ENCODE peak calls at places on chromosomes 11 and 22, in six cellular contexts. N is fibroblast of the aortic adventitia, X is astrocyte of the spinal cord, U is coronary artery, T is IMR-90, V is body of pancreas. K is an unnamed sample.

GRCh38 chr11:37141707-37142106 is 543.7 kb upstream of the RAG2 start:
- DNase-seq in V (no peak), N (no peak), T (no peak), X (no peak), U (no peak), K (no peak)

GRCh38 chr11:72430743-72431570 is 3.4 kb downstream of the CLPB start:
- DNase-seq in X (peak; percentile 67), N (peak; percentile 71), V (peak; percentile 45), T (peak; percentile 59), U (no peak), K (peak; percentile 80)

GRCh38 chr22:27329966-27330645 is 471.4 kb downstream of the MN1 start:
- DNase-seq in U (peak; percentile 7), X (no peak), N (no peak), T (no peak), V (no peak), K (no peak)

GRCh38 chr11:14969922-14970323 is 2.2 kb downstream of the CALCA start:
- DNase-seq in N (peak; percentile 11), X (no peak), T (peak; percentile 7), U (no peak), V (peak; percentile 35), K (peak; percentile 38)

GRCh38 chr22:17974703-17975372 is 49.5 kb downstream of the MICAL3 start:
- DNase-seq in X (no peak), V (no peak), T (no peak), N (peak; percentile 19), U (no peak), K (no peak)

GRCh38 chr11:27055065-27055682 is 14.6 kb downstream of the BBOX1 start:
- DNase-seq in U (no peak), V (no peak), N (peak; percentile 4), X (peak; percentile 76), T (peak; percentile 37), K (peak; percentile 80)

GRCh38 chr11:48017105-48017874 is 36.9 kb downstream of the PTPRJ start:
- DNase-seq in U (no peak), V (no peak), X (no peak), T (no peak), N (no peak), K (no peak)

GRCh38 chr11:69437876-69438205 is 43.6 kb upstream of the LINC01488 start:
- DNase-seq in U (no peak), T (no peak), X (no peak), V (no peak), N (no peak), K (no peak)

GRCh38 chr11:94740975-94741707 is 27.0 kb upstream of the AMOTL1 start:
- DNase-seq in N (peak; percentile 63), U (no peak), V (peak; percentile 43), X (peak; percentile 67), T (peak; percentile 69), K (peak; percentile 76)

GRCh38 chr11:112837162-112837826 is 123.9 kb upstream of the NCAM1 start:
- DNase-seq in V (peak; percentile 10), T (no peak), N (no peak), X (no peak), U (no peak), K (peak; percentile 2)

GRCh38 chr11:7495997-7496545 is 10.8 kb downstream of the OLFML1 start:
- DNase-seq in N (no peak), X (no peak), T (no peak), U (no peak), V (peak; percentile 53), K (no peak)

GRCh38 chr22:19289475-19290161 is 1.9 kb downstream of the CLTCL1 start:
- DNase-seq in N (peak; percentile 56), V (no peak), U (no peak), X (peak; percentile 89), T (peak; percentile 81), K (peak; percentile 90)

GRCh38 chr22:35258144-35258988 is 1.1 kb downstream of the HMGXB4 start:
- DNase-seq in U (no peak), T (peak; percentile 11), X (peak; percentile 15), V (no peak), N (peak; percentile 26), K (peak; percentile 44)

GRCh38 chr11:20360650-20361049 is 2.9 kb upstream of the HTATIP2 start:
- DNase-seq in X (peak; percentile 56), U (no peak), T (peak; percentile 55), N (peak; percentile 56), V (peak; percentile 12), K (peak; percentile 71)

GRCh38 chr11:33696931-33697638 is 3.5 kb downstream of the C11orf91 start:
- DNase-seq in T (no peak), X (no peak), V (no peak), N (no peak), U (no peak), K (no peak)

GRCh38 chr11:64642876-64643257 is 51.8 kb downstream of the SLC22A12 start:
- DNase-seq in U (no peak), X (no peak), T (no peak), N (no peak), V (no peak), K (no peak)

GRCh38 chr11:28887681-28888080 is 779.5 kb downstream of the METTL15 start:
- DNase-seq in N (peak; percentile 20), X (no peak), T (no peak), V (no peak), U (no peak), K (no peak)

GRCh38 chr11:75858613-75859012 is 43.6 kb downstream of the UVRAG start:
- DNase-seq in V (no peak), N (peak; percentile 71), U (no peak), T (peak; percentile 61), X (peak; percentile 23), K (peak; percentile 78)
- H3K4me3 ChIP-seq in V (no peak overlapping the region), N (no peak overlapping the region), U (no peak overlapping the region), T (no peak overlapping the region), X (no peak overlapping the region), K (no peak overlapping the region)

DNA sequence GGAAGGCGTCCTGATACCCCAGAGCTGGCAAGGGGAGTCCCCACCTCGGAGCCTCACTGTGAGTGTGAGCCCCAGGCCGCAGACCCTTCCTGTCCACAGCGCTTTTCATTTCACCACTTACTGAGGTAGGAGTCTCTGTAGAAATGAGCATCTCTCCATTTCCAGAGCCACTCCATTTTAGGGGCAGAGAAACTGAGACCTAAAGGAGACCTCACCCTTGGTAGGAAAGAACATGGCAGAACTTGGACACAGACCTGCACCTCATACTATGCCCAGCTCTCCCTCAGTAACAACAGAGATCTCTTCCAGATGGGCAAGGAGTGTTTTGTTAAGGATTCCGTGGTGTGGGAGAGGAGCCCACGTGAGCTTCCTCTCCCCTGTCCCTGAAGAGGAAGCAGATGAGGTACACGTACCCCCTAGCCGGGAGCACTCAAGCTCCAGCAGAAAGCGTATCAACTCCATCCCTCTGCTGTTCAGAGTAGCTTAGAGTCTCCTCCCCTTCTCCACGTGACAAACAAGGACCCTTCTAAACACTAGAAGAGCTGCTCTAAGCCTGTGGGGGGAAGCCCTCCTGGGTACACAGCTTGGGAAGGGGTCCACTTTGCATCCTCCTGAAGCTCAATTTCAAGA is 531 bp upstream of the VSIG2 start:
- DNase-seq in V (no peak), U (no peak), N (no peak), X (no peak), T (no peak), K (no peak)
- H3K4me3 ChIP-seq in V (no peak overlapping the region), U (no peak overlapping the region), N (no peak overlapping the region), X (no peak overlapping the region), T (no peak overlapping the region), K (no peak overlapping the region)

DNA sequence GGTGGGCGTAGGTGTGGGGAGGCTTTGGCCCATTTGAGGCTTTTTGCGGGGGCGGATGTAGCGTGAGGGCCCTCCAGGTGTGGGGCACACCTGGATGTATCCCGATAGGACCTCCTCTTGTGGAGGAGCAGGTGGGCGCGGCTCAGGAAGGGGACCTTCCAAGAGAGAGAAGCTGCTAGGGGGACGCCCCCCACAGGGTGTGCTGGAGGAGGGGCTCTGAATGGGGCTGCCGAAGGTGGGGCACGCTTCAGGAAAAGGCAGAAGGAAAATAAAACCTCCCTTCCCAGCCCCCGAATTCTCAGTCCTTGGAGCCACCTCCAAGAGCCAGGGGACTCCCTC is 621 bp downstream of the SGSM1 start:
- DNase-seq in N (no peak), T (no peak), X (no peak), V (no peak), U (no peak), K (no peak)
- H3K4me3 ChIP-seq in N (no peak overlapping the region), T (no peak overlapping the region), X (no peak overlapping the region), V (peak overlapping the region; percentile 37), U (peak overlapping the region; percentile 92), K (no peak overlapping the region)

GRCh38 chr22:50621948-50622722 is 5.8 kb downstream of the ARSA start:
- DNase-seq in T (no peak), V (peak; percentile 47), N (no peak), U (no peak), X (no peak), K (no peak)
- H3K4me3 ChIP-seq in T (no peak overlapping the region), V (no peak overlapping the region), N (no peak overlapping the region), U (no peak overlapping the region), X (no peak overlapping the region), K (no peak overlapping the region)

GRCh38 chr11:125494987-125495725 is 909 bp downstream of the FEZ1 start:
- DNase-seq in N (peak; percentile 52), T (peak; percentile 31), X (peak; percentile 44), V (peak; percentile 6), U (peak; percentile 78), K (peak; percentile 26)

GRCh38 chr11:125498521-125498920 is 2.5 kb upstream of the FEZ1 start:
- DNase-seq in V (no peak), T (no peak), N (no peak), X (no peak), U (no peak), K (no peak)

GRCh38 chr11:125496465-125496817 is 376 bp upstream of the FEZ1 start:
- DNase-seq in N (no peak), X (no peak), T (no peak), U (no peak), V (no peak), K (no peak)

GRCh38 chr11:125494601-125494986 is 1.5 kb downstream of the FEZ1 start:
- DNase-seq in X (peak; percentile 7), U (no peak), N (peak; percentile 25), T (peak; percentile 14), V (no peak), K (peak; percentile 7)

GRCh38 chr11:125494033-125494364 is 2.1 kb downstream of the FEZ1 start:
- DNase-seq in V (no peak), U (no peak), T (no peak), N (peak; percentile 20), X (peak; percentile 7), K (no peak)
- H3K4me3 ChIP-seq in V (no peak overlapping the region), U (no peak overlapping the region), T (no peak overlapping the region), N (peak overlapping the region; percentile 82), X (no peak overlapping the region), K (no peak overlapping the region)

DNA sequence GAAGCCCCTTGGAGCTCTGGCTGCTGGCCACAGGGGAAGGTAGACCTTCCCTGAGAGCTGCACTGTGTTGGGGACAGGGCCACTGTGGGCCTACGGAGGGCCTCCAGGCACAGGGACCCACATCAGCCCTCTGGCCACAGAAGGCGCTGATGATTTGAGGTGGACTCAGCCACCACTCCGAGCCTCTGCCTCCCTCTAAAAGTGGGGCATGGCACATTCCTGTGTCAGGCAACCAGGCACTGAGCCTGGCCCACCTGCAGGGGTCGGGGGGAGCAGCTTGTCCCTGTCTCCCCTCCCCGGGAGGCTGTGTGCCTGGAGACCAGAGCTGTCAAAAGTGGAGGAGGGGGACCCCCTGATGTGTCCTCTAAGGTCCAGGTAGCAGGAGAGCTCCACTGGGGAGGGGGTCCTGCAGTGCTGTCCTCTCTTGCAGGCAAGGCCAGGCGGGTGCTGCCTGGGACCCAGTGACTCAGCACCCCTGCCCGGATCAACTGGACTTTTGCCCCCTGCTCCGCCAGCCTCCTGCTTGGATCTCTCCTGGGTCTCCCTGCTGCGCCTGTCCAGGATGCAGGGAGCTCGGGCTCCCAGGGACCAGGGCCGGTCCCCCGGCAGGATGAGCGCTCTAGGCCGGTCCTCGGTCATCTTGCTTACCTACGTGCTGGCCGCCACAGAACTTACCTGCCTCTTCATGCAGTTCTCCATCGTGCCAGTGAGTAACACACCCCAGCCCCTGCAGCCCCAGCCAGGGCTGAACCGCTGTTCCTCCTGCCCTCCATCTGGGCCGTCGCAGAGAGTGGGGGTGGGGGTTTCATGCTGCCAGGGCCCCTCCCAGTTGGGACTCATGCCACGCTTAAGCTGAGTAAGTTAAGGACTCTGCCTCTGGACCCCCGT is 17.5 kb upstream of the CDKN1C start:
- DNase-seq in V (no peak), X (no peak), U (no peak), N (peak; percentile 15), T (no peak), K (no peak)
- H3K4me3 ChIP-seq in V (no peak overlapping the region), X (peak overlapping the region; percentile 57), U (peak overlapping the region; percentile 91), N (peak overlapping the region; percentile 76), T (peak overlapping the region; percentile 84), K (peak overlapping the region; percentile 73)